ENCODE peak calls at places on chromosomes 3 and 15, in seven cellular contexts. U is testis; M is activated CD4-positive, alpha-beta T cell treated with anti-CD3 and anti-CD28 coated beads for 24 hours; H is pancreas; K is posterior cingulate gyrus; I is H54; L is stimulated activated CD8-positive, alpha-beta memory T cell treated with anti-CD3 and anti-CD28 coated beads, Interleukin-7, amount 100 ng/mL, for 1 hour. Z is an unnamed sample.

GRCh38 chr15:76996526-76997401 is 1.8 kb downstream of the PSTPIP1 start:
- DNase-seq in M (peak), K (no peak), H (peak), L (peak), U (peak), I (peak), Z (no peak)

GRCh38 chr15:22786868-22787698 is 639 bp downstream of the NIPA1 start:
- DNase-seq in H (peak), M (no peak), K (no peak), L (no peak), U (peak), I (no peak), Z (peak)

GRCh38 chr15:92820233-92821021 is 79.7 kb upstream of the CHD2 start:
- DNase-seq in H (peak), U (peak), L (peak), I (no peak), K (peak), M (peak), Z (peak)

GRCh38 chr3:28241221-28242160 is at the start of gene CMC1:
- DNase-seq in L (peak), K (peak), U (peak), I (peak), H (peak), M (peak), Z (peak)

GRCh38 chr3:120684896-120685295 is 2.9 kb upstream of the HGD start:
- DNase-seq in I (no peak), L (no peak), H (no peak), U (no peak), M (no peak), K (no peak), Z (no peak)

GRCh38 chr3:17795733-17796132 is 53.3 kb upstream of the TBC1D5 start:
- DNase-seq in H (no peak), U (no peak), I (no peak), M (no peak), K (no peak), L (no peak), Z (no peak)

GRCh38 chr3:60250210-60250609 is 1001.0 kb downstream of the FHIT start:
- DNase-seq in K (no peak), U (no peak), H (no peak), M (no peak), L (no peak), I (no peak), Z (no peak)

GRCh38 chr3:94525039-94525438 is 462.2 kb downstream of the NSUN3 start:
- DNase-seq in K (no peak), L (no peak), M (no peak), U (peak), H (no peak), I (no peak), Z (no peak)

GRCh38 chr3:126852536-126852935 is 130.4 kb upstream of the PLXNA1 start:
- DNase-seq in K (no peak), L (no peak), H (no peak), M (no peak), I (no peak), U (no peak), Z (no peak)

GRCh38 chr3:59773970-59774369 is 724.1 kb upstream of the CFAP20DC start:
- DNase-seq in I (no peak), U (no peak), M (no peak), L (no peak), K (no peak), H (no peak), Z (no peak)